ENCODE peak calls at places on chromosomes 4 and X, in ten cellular contexts. K is RPMI7951; S is SW480; Y is activated naive CD4-positive, alpha-beta T cell treated with Interleukin-2 at 50 U/mL for 16 hours; M is stimulated activated CD4-positive, alpha-beta T cell treated with anti-CD3 and anti-CD28 coated beads, Interleukin-4, amount 100 ng/mL, for 48 hours; V is NCI-H526; L is uterus; T is posterior cingulate gyrus; I is retinal pigment epithelial cell; U is upper lobe of right lung. F is an unnamed sample.

GRCh38 chr4:99574530-99575314 is at the start of gene MTTP:
- DNase-seq in Y (no peak), S (no peak), U (no peak), I (no peak), V (no peak), K (no peak), M (no peak), T (no peak), L (no peak), F (no peak)

GRCh38 chrX:52082578-52082977 is 13.6 kb upstream of the MAGED4B start:
- DNase-seq in K (peak), Y (no peak), S (no peak), V (no peak), U (no peak), L (no peak), M (no peak), I (no peak), T (no peak), F (no peak)

GRCh38 chr4:155592568-155593343 is 73.9 kb upstream of the GUCY1A1 start:
- DNase-seq in V (no peak), S (no peak), M (no peak), U (no peak), T (no peak), Y (no peak), K (peak), L (no peak), I (no peak), F (no peak)

GRCh38 chr4:530017-530781 is 31.2 kb downstream of the PIGG start:
- DNase-seq in T (no peak), Y (no peak), K (no peak), V (no peak), M (no peak), L (no peak), U (no peak), S (no peak), I (no peak), F (no peak)

GRCh38 chrX:73930300-73930699 is 367.3 kb downstream of the CHIC1 start:
- DNase-seq in V (no peak), K (peak), I (no peak), T (no peak), U (no peak), L (no peak), Y (no peak), S (no peak), M (no peak), F (no peak)

GRCh38 chrX:12956704-12957541 is 18.0 kb upstream of the TMSB4X start:
- DNase-seq in M (no peak), K (peak), I (peak), L (no peak), U (no peak), S (peak), T (no peak), V (no peak), Y (peak), F (no peak)

GRCh38 chr4:26568446-26568994 is 15.4 kb upstream of the TBC1D19 start:
- DNase-seq in Y (no peak), T (no peak), L (no peak), M (no peak), I (peak), U (no peak), V (no peak), K (peak), S (peak), F (no peak)

GRCh38 chr4:152166567-152166966 is 369.3 kb downstream of the FBXW7 start:
- DNase-seq in I (no peak), S (no peak), Y (no peak), T (no peak), K (peak), L (no peak), M (no peak), V (no peak), U (no peak), F (peak)

GRCh38 chr4:181656748-181657147 is 586.5 kb upstream of the TENM3 start:
- DNase-seq in V (no peak), M (no peak), I (no peak), S (no peak), L (no peak), Y (no peak), T (no peak), U (no peak), K (no peak), F (no peak)

GRCh38 chrX:24231169-24231568 is 81.6 kb downstream of the ZFX start:
- DNase-seq in T (no peak), V (no peak), M (no peak), S (peak), I (peak), U (no peak), K (peak), L (no peak), Y (no peak), F (no peak)

GRCh38 chr4:155568641-155569040 is 98.0 kb upstream of the GUCY1A1 start:
- DNase-seq in K (no peak), T (no peak), I (no peak), L (no peak), M (no peak), Y (no peak), S (no peak), V (no peak), U (no peak), F (no peak)

GRCh38 chrX:28491322-28491721 is 95.9 kb upstream of the IL1RAPL1 start:
- DNase-seq in Y (no peak), S (no peak), K (no peak), U (no peak), T (no peak), M (no peak), L (no peak), V (peak), I (no peak), F (no peak)

GRCh38 chrX:150478496-150479492 is 89.6 kb upstream of the MTM1 start:
- DNase-seq in I (no peak), T (no peak), U (no peak), L (no peak), Y (peak), K (no peak), S (no peak), M (peak), V (no peak), F (no peak)

GRCh38 chrX:104253567-104254441 is 929 bp downstream of the ESX1 start:
- DNase-seq in K (no peak), T (no peak), Y (no peak), L (no peak), M (no peak), U (no peak), I (no peak), S (no peak), V (no peak), F (no peak)

GRCh38 chr4:122912810-122913575 is 9.4 kb downstream of the NUDT6 start:
- DNase-seq in Y (no peak), L (no peak), I (no peak), V (no peak), M (no peak), S (no peak), U (no peak), K (peak), T (no peak), F (no peak)

GRCh38 chr4:82988323-82988832 is 22.2 kb downstream of the LIN54 start:
- DNase-seq in L (no peak), T (no peak), S (no peak), V (no peak), U (no peak), M (no peak), K (peak), I (no peak), Y (no peak), F (no peak)

GRCh38 chr4:119139822-119140252 is 4.2 kb downstream of the MYOZ2 start:
- DNase-seq in S (no peak), T (no peak), V (no peak), K (no peak), U (no peak), M (no peak), I (no peak), L (no peak), Y (no peak), F (no peak)

GRCh38 chr4:169270156-169270809 is 473 bp downstream of the SH3RF1 start:
- DNase-seq in L (peak), K (peak), I (no peak), Y (no peak), T (peak), S (peak), V (peak), M (peak), U (peak), F (peak)

GRCh38 chr4:8727131-8727530 is 134.6 kb downstream of the CPZ start:
- DNase-seq in L (no peak), T (peak), V (no peak), U (peak), S (no peak), K (no peak), Y (no peak), I (no peak), M (no peak), F (no peak)

GRCh38 chrX:75337525-75337924 is 63.6 kb downstream of the UPRT start:
- DNase-seq in Y (no peak), M (no peak), L (no peak), T (no peak), K (no peak), S (no peak), U (no peak), I (no peak), V (no peak), F (no peak)

GRCh38 chr4:37722000-37722638 is 35.9 kb upstream of the RELL1 start:
- DNase-seq in U (no peak), K (no peak), I (no peak), M (no peak), S (no peak), L (no peak), T (no peak), Y (no peak), V (peak), F (no peak)

GRCh38 chr4:145041378-145041777 is 56.6 kb downstream of the ANAPC10 start:
- DNase-seq in V (no peak), I (no peak), U (no peak), K (no peak), S (no peak), L (no peak), M (no peak), Y (no peak), T (peak), F (no peak)

GRCh38 chrX:16646366-16647168 is 3.4 kb upstream of the S100G start:
- DNase-seq in T (no peak), U (no peak), K (no peak), S (peak), V (no peak), L (no peak), I (no peak), Y (no peak), M (no peak), F (no peak)

GRCh38 chr4:187464561-187464960 is 531.0 kb upstream of the ZFP42 start:
- DNase-seq in V (no peak), T (no peak), M (no peak), Y (no peak), U (no peak), I (no peak), S (no peak), L (no peak), K (no peak), F (no peak)

GRCh38 chr4:84967292-84967651 is 782 bp upstream of the WDFY3 start:
- DNase-seq in K (no peak), I (no peak), S (no peak), Y (no peak), U (no peak), V (no peak), T (no peak), M (no peak), L (no peak), F (no peak)

GRCh38 chr4:88820723-88821368 is 123.2 kb upstream of the NAP1L5 start:
- DNase-seq in L (no peak), Y (no peak), S (no peak), K (no peak), V (peak), M (no peak), I (no peak), U (no peak), T (no peak), F (no peak)

GRCh38 chrX:40098264-40099045 is 697 bp upstream of the BCOR start:
- DNase-seq in U (peak), V (peak), L (no peak), Y (peak), K (peak), M (no peak), S (peak), T (peak), I (no peak), F (peak)

GRCh38 chr4:11426716-11427115 is 2.0 kb downstream of the HS3ST1 start:
- DNase-seq in T (no peak), U (no peak), L (no peak), S (no peak), K (no peak), M (no peak), V (no peak), I (no peak), Y (no peak), F (no peak)

GRCh38 chr4:119480331-119480730 is 148.3 kb downstream of the PDE5A start:
- DNase-seq in U (no peak), V (no peak), M (no peak), T (no peak), I (no peak), K (no peak), S (no peak), Y (no peak), L (no peak), F (no peak)

GRCh38 chr4:118033148-118034060 is 882 bp upstream of the NDST3 start:
- DNase-seq in Y (no peak), I (no peak), L (no peak), T (peak), M (no peak), U (peak), S (peak), V (no peak), K (peak), F (peak)

GRCh38 chr4:140242357-140243284 is 88.6 kb upstream of the MAML3 start:
- DNase-seq in V (no peak), U (no peak), K (no peak), L (no peak), I (no peak), Y (no peak), M (no peak), S (no peak), T (no peak), F (no peak)

GRCh38 chrX:39262641-39263040 is 461.4 kb downstream of the MID1IP1 start:
- DNase-seq in K (peak), S (no peak), U (no peak), V (no peak), I (no peak), M (no peak), Y (no peak), T (no peak), L (no peak), F (no peak)

GRCh38 chr4:164700471-164700870 is 53.5 kb upstream of the SMIM31 start:
- DNase-seq in M (no peak), U (no peak), S (peak), V (peak), L (no peak), T (peak), K (peak), I (no peak), Y (no peak), F (no peak)

GRCh38 chr4:128823025-128823661 is 13.6 kb downstream of the JADE1 start:
- DNase-seq in S (no peak), I (peak), T (no peak), M (no peak), U (no peak), L (no peak), V (no peak), K (peak), Y (no peak), F (no peak)

GRCh38 chrX:54807524-54808108 is at the start of gene MAGED2:
- DNase-seq in I (no peak), V (no peak), K (peak), L (peak), S (peak), Y (peak), M (no peak), T (peak), U (peak), F (no peak)

GRCh38 chr4:185916683-185917082 is 104.7 kb upstream of the SORBS2 start:
- DNase-seq in U (no peak), T (no peak), S (no peak), V (no peak), L (no peak), M (no peak), K (no peak), I (no peak), Y (no peak), F (no peak)

F was measured in progenitor cell of endocrine pancreas.